ENCODE peak calls at places on chromosomes 7 and 10, in four cellular contexts. One of them, this sample, is unnamed.

GRCh38 chr7:12685550-12685949 is 1.9 kb upstream of the ARL4A start:
- DNase-seq in K562: no peak
- DNase-seq in HepG2: no peak
- DNase-seq in WTC11: peak; percentile 58
- DNase-seq in this sample: peak; percentile 7

GRCh38 chr10:3426190-3426845 is 253.7 kb upstream of the PITRM1 start:
- DNase-seq in K562: no peak
- DNase-seq in HepG2: peak; percentile 2
- DNase-seq in WTC11: no peak
- DNase-seq in this sample: no peak

GRCh38 chr10:74882427-74882826 is 56.0 kb downstream of the KAT6B start:
- DNase-seq in K562: no peak
- DNase-seq in WTC11: no peak
- DNase-seq in HepG2: peak; percentile 21
- DNase-seq in this sample: no peak

GRCh38 chr7:132435016-132435990 is 141.0 kb downstream of the PLXNA4 start:
- DNase-seq in K562: no peak
- DNase-seq in WTC11: no peak
- DNase-seq in HepG2: no peak
- DNase-seq in this sample: no peak

GRCh38 chr10:127894146-127894545 is 1.4 kb upstream of the CLRN3 start:
- DNase-seq in WTC11: no peak
- DNase-seq in HepG2: no peak
- DNase-seq in K562: no peak
- DNase-seq in this sample: no peak

GRCh38 chr10:128324058-128324457 is 197.8 kb upstream of the MKI67 start:
- DNase-seq in WTC11: peak; percentile 75
- DNase-seq in HepG2: peak; percentile 18
- DNase-seq in K562: peak; percentile 53
- DNase-seq in this sample: no peak

GRCh38 chr10:14486777-14487510 is 156.2 kb upstream of the FRMD4A start:
- DNase-seq in WTC11: no peak
- DNase-seq in K562: no peak
- DNase-seq in HepG2: no peak
- DNase-seq in this sample: no peak

GRCh38 chr10:114084225-114084624 is 40.6 kb downstream of the ADRB1 start:
- DNase-seq in WTC11: no peak
- DNase-seq in HepG2: no peak
- DNase-seq in K562: no peak
- DNase-seq in this sample: no peak

GRCh38 chr10:68075550-68076004 is 494 bp upstream of the HERC4 start:
- DNase-seq in WTC11: no peak
- DNase-seq in HepG2: no peak
- DNase-seq in K562: no peak
- DNase-seq in this sample: no peak
- TF ChIP-seq ELF4 in WTC11: no peak
- TF ChIP-seq ELF4 in HepG2: no peak
- TF ChIP-seq ELF4 in K562: no peak
- TF ChIP-seq ELF4 in this sample: no peak

DNA sequence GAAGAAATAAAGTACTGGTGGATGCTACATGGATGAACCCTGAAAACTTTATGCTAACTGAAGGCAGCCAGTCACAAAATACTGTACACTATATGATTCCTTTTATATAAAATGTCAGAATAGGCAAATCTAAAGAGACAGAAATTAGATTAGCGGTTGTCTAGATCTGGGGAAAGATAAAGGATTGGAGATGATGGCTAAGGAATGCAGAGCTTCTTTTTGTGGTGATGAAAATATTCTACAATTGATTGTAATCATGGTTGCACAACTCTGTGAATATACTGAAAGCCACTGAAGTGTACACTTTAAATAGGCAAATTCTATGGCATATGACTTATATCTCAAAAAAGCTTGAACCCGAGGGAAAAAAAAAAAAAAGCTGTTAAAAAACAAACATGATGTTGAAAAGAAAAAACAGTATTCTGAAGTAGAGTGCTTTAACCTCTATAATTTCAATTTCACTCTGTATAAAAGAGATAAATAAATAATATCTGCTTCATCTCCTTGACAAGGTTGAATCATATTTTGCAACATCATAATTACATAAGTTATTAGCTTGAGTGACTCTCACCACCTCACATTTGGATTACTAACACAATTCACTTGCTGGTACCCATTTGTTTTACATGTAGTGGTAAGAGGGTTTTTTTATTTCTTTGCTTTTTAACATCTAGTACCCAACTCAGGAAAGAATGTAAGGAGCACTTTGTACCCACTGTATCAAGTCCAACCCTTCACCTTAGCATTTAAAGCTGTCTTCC is 2.8 kb upstream of the GNAI1 start:
- DNase-seq in WTC11: no peak
- DNase-seq in K562: no peak
- DNase-seq in HepG2: no peak
- DNase-seq in this sample: no peak
- TF ChIP-seq ELF4 in WTC11: no peak
- TF ChIP-seq ELF4 in K562: no peak
- TF ChIP-seq ELF4 in HepG2: no peak
- TF ChIP-seq ELF4 in this sample: no peak

DNA sequence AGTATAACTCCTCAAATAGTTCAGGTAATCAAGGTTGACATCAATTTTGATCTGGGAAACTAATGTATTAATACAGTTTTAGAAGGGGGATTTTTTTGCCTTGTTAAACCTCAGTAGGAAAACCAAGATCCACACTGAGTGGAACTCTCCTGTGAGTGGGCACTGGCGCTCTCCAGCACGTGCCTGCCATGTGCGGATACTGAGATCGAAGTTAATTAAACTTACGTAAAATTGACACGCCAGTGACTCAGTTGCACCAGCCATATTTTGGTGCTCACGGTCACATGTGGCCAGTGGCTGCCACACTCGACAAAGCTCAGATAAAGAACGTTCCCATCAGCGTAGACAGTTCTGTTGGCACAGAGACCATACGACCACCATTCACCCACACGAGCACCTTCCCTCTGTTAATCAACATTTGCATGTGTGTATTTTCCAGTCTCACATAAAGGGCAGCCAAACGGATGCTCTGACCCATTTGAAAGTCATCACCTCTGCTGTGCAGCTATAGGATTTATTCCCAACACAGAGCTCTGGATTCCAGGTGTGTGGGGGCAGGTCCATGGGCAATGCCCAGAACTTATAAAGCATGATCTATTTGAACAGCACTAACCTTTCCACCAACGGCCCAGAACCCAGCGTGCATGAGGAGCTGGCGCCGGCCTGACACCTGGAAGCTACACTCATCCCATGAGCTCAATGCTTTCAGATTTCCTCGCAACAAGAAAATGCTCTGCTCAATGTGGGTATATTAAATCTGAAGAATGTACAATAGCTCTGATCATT is 77.7 kb downstream of the VIPR2 start:
- DNase-seq in HepG2: no peak
- DNase-seq in WTC11: no peak
- DNase-seq in K562: no peak
- DNase-seq in this sample: no peak
- TF ChIP-seq ELF4 in HepG2: no peak
- TF ChIP-seq ELF4 in WTC11: no peak
- TF ChIP-seq ELF4 in K562: no peak
- TF ChIP-seq ELF4 in this sample: no peak

DNA sequence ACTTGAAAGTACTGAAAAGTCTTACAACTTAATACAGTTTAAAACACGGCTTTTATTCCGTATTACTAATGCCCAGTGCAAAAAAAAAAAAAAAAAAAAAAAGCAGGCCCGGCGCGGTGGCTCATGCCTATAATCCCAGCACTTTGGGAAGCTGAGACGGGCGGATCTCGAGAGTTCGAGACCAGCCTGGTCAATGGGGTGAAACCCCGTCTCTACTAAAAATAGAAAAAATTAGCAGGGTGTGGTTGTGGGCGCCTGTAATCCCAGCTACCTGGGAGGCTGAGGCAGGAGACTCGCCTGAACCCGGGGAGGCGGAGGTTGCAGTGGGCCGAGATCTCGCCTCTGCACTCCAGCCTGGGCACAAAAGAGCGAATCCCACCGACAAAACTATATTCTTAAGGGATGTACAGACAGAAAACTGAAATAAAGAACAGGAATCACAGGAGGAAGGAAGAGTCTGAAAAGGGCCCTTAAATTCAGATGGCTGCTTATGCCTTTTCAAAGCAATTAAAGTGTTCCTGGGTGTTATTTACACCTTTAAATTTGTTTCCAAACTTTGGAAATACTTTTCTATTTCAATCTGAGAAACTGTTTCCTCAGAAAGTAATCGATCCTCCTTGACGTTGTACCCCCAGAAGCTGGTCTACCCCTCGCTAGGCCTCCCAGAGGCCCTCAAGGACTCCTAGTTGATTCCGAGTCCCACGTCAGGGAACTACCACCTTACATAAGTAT is 2.1 kb upstream of the KMT2E start:
- DNase-seq in K562: no peak
- DNase-seq in WTC11: no peak
- DNase-seq in HepG2: no peak
- DNase-seq in this sample: no peak
- TF ChIP-seq ELF4 in K562: peak; percentile 36
- TF ChIP-seq ELF4 in WTC11: no peak
- TF ChIP-seq ELF4 in HepG2: peak; percentile 11
- TF ChIP-seq ELF4 in this sample: no peak

DNA sequence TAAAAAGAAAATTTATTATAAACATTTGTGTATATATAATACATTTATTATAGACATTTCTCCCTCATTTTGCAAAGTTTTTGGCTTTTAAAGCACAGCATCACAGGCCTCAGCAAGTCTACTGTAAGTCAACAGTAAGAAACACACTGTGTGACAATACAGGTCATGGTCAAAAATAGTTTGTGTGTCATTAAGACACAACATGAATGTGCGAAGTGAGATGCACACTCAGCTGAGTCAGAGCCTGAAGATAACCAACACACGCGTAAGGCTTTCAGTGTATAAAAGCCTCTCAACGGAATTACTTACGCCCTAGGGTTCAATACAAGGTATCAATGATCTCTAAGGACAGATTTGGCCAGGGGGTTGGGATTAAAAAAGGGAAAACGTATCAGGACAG is 157.6 kb downstream of the PIP4K2A start:
- DNase-seq in K562: no peak
- DNase-seq in WTC11: no peak
- DNase-seq in HepG2: no peak
- DNase-seq in this sample: no peak
- TF ChIP-seq ELF4 in K562: no peak
- TF ChIP-seq ELF4 in WTC11: no peak
- TF ChIP-seq ELF4 in HepG2: no peak
- TF ChIP-seq ELF4 in this sample: no peak